ENCODE peak calls at places on chromosome 11, in ten cellular contexts. V, Z, F, N, E, K, C, P, Y and R are unnamed samples.
A peak's percentile ranks its signal among the peaks of the same experiment; 100 is the strongest.

GRCh38 chr11:102603091-102603490 is 22.0 kb downstream of the MMP20 start:
- DNase-seq in Z (no peak), F (no peak), V (no peak), K (peak; percentile 34), E (no peak), C (no peak), P (no peak), Y (no peak), N (peak; percentile 37), R (peak; percentile 49)

GRCh38 chr11:2808850-2809847 is 76.4 kb downstream of the CDKN1C start:
- DNase-seq in K (no peak), Y (no peak), N (no peak), C (no peak), V (no peak), P (no peak), E (no peak), Z (no peak), F (no peak), R (no peak)

GRCh38 chr11:77144196-77144853 is 16.3 kb downstream of the MYO7A start:
- DNase-seq in N (no peak), E (no peak), C (no peak), P (no peak), V (no peak), K (no peak), Y (no peak), Z (no peak), F (no peak), R (no peak)

GRCh38 chr11:47352556-47352955 is at the start of gene MYBPC3:
- DNase-seq in E (no peak), C (no peak), Y (no peak), P (no peak), F (no peak), N (no peak), K (no peak), V (no peak), Z (no peak), R (no peak)

GRCh38 chr11:2767071-2767470 is 67.3 kb upstream of the KCNQ1OT1 start:
- DNase-seq in K (no peak), P (no peak), E (no peak), Z (no peak), Y (no peak), V (no peak), N (no peak), C (no peak), F (no peak), R (no peak)

GRCh38 chr11:67381244-67381972 is 8.0 kb upstream of the CLCF1 start:
- DNase-seq in Z (no peak), N (no peak), K (no peak), P (no peak), C (no peak), E (no peak), Y (no peak), V (no peak), F (no peak), R (no peak)

GRCh38 chr11:16347928-16348685 is 8.2 kb downstream of the SOX6 start:
- DNase-seq in P (no peak), F (no peak), Z (no peak), K (no peak), N (peak; percentile 70), C (no peak), V (no peak), E (no peak), Y (no peak), R (peak; percentile 7)

GRCh38 chr11:69327741-69328191 is 33.8 kb downstream of the MYEOV start:
- DNase-seq in V (no peak), P (no peak), C (peak; percentile 17), F (no peak), Y (no peak), Z (no peak), N (no peak), K (no peak), E (no peak), R (no peak)

GRCh38 chr11:44139565-44140313 is 44.3 kb downstream of the EXT2 start:
- DNase-seq in Y (no peak), Z (no peak), E (no peak), V (no peak), N (no peak), K (no peak), F (no peak), C (no peak), P (no peak), R (no peak)